ENCODE peak calls at places on chromosomes 5 and 9, in five cellular contexts. W, Y, O, D and B are unnamed samples.

GRCh38 chr9:27629425-27629824 is 56.1 kb upstream of the C9orf72 start:
- DNase-seq in W (no peak), Y (no peak), O (no peak), D (no peak), B (no peak)

GRCh38 chr9:89381308-89381609 is 63.0 kb downstream of the SECISBP2 start:
- DNase-seq in D (no peak), O (no peak), W (no peak), Y (no peak), B (no peak)

GRCh38 chr5:81553570-81554212 is 159.8 kb upstream of the ACOT12 start:
- DNase-seq in O (no peak), W (no peak), Y (no peak), D (no peak), B (no peak)

GRCh38 chr5:120614512-120614911 is 150.4 kb downstream of the PRR16 start:
- DNase-seq in Y (no peak), O (no peak), D (no peak), W (no peak), B (no peak)

GRCh38 chr5:130335116-130335515 is 430.9 kb downstream of the CHSY3 start:
- DNase-seq in W (no peak), Y (no peak), D (no peak), O (no peak), B (no peak)

GRCh38 chr5:142475102-142475501 is 150.3 kb upstream of the SPRY4 start:
- DNase-seq in W (no peak), Y (no peak), D (no peak), O (no peak), B (no peak)

GRCh38 chr9:36461341-36461740 is 61.3 kb upstream of the RNF38 start:
- DNase-seq in Y (no peak), D (no peak), W (no peak), O (no peak), B (no peak)

GRCh38 chr5:66129184-66129583 is 14.9 kb upstream of the SREK1 start:
- DNase-seq in D (no peak), Y (no peak), W (no peak), O (no peak), B (no peak)

GRCh38 chr5:1322955-1323802 is 21.7 kb downstream of the CLPTM1L start:
- DNase-seq in D (no peak), Y (no peak), O (no peak), W (no peak), B (no peak)

GRCh38 chr9:135144581-135145108 is 57.2 kb downstream of the OLFM1 start:
- DNase-seq in O (no peak), W (no peak), D (no peak), Y (no peak), B (no peak)

GRCh38 chr9:126613656-126614055 is at the start of gene LMX1B:
- DNase-seq in W (peak), D (no peak), Y (no peak), O (no peak), B (no peak)

GRCh38 chr5:72951850-72952468 is 3.9 kb upstream of the FCHO2 start:
- DNase-seq in O (no peak), W (no peak), D (no peak), Y (no peak), B (no peak)